ENCODE peak calls at places on chromosomes 3 and 15, in four cellular contexts. One of them, this sample, is unnamed.

GRCh38 chr3:24428470-24428869 is 66.2 kb downstream of the THRB start:
- DNase-seq in H1: no peak
- DNase-seq in mesendoderm: no peak
- DNase-seq in IMR-90: no peak
- DNase-seq in this sample: no peak

GRCh38 chr15:80804970-80805495 is 25.9 kb downstream of the CEMIP start:
- DNase-seq in mesendoderm: no peak
- DNase-seq in IMR-90: no peak
- DNase-seq in H1: no peak
- DNase-seq in this sample: no peak

GRCh38 chr3:144556392-144556791 is 584.8 kb downstream of the DIPK2A start:
- DNase-seq in H1: no peak
- DNase-seq in IMR-90: peak
- DNase-seq in mesendoderm: no peak
- DNase-seq in this sample: no peak

GRCh38 chr3:95088464-95088863 is 1025.6 kb downstream of the NSUN3 start:
- DNase-seq in H1: no peak
- DNase-seq in mesendoderm: peak
- DNase-seq in IMR-90: no peak
- DNase-seq in this sample: peak

GRCh38 chr3:143974877-143975238 is 3.2 kb downstream of the DIPK2A start:
- DNase-seq in mesendoderm: no peak
- DNase-seq in H1: no peak
- DNase-seq in IMR-90: peak
- DNase-seq in this sample: no peak

GRCh38 chr3:141605883-141606282 is 119.1 kb downstream of the RASA2 start:
- DNase-seq in H1: no peak
- DNase-seq in mesendoderm: peak
- DNase-seq in IMR-90: peak
- DNase-seq in this sample: no peak

GRCh38 chr3:27657871-27658270 is 64.3 kb downstream of the EOMES start:
- DNase-seq in H1: no peak
- DNase-seq in mesendoderm: no peak
- DNase-seq in IMR-90: no peak
- DNase-seq in this sample: no peak

GRCh38 chr15:88267720-88268119 is 11.2 kb upstream of the NTRK3 start:
- DNase-seq in H1: no peak
- DNase-seq in IMR-90: no peak
- DNase-seq in mesendoderm: no peak
- DNase-seq in this sample: no peak

GRCh38 chr3:24963762-24964625 is 464.1 kb upstream of the RARB start:
- DNase-seq in H1: no peak
- DNase-seq in mesendoderm: peak
- DNase-seq in IMR-90: peak
- DNase-seq in this sample: no peak

GRCh38 chr3:128353991-128354687 is 112.6 kb downstream of the DNAJB8 start:
- DNase-seq in H1: no peak
- DNase-seq in IMR-90: peak
- DNase-seq in mesendoderm: no peak
- DNase-seq in this sample: no peak

GRCh38 chr3:133775835-133776234 is 29.6 kb downstream of the TF start:
- DNase-seq in IMR-90: no peak
- DNase-seq in mesendoderm: no peak
- DNase-seq in H1: no peak
- DNase-seq in this sample: no peak

GRCh38 chr15:79673416-79674123 is 223.2 kb downstream of the MTHFS start:
- DNase-seq in H1: no peak
- DNase-seq in mesendoderm: peak
- DNase-seq in IMR-90: peak
- DNase-seq in this sample: peak

GRCh38 chr3:146589899-146590508 is 15.1 kb downstream of the PLSCR5 start:
- DNase-seq in H1: no peak
- DNase-seq in mesendoderm: peak
- DNase-seq in IMR-90: peak
- DNase-seq in this sample: no peak

DNA sequence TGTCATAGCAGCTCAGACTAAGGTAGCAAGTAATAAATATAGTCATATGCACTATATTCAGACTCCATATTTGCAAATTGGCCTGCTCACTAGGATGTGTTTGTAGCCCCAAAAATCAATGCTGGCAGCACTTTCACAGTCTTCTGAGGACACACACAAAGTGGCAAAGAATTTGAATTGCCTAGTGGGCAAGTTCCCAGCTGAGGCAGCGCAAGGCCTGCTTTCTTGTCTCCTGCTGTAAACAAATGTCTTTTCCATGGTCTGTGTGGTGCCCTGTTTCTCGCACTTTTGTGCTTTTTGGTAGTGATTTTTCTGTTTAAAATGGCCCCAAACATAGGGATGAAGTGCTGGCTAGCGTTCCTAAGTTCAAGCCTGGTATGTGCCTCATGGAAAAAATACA is 416.0 kb downstream of the OCA2 start:
- DNase-seq in IMR-90: no peak
- DNase-seq in mesendoderm: no peak
- DNase-seq in H1: no peak
- DNase-seq in this sample: no peak
- H4K5ac ChIP-seq in IMR-90: no peak
- H4K5ac ChIP-seq in mesendoderm: no peak
- H4K5ac ChIP-seq in H1: no peak
- H4K5ac ChIP-seq in this sample: no peak

GRCh38 chr3:34225828-34226227 is 427.4 kb downstream of the PDCD6IP start:
- DNase-seq in IMR-90: no peak
- DNase-seq in mesendoderm: no peak
- DNase-seq in H1: no peak
- DNase-seq in this sample: no peak
- H4K5ac ChIP-seq in IMR-90: no peak
- H4K5ac ChIP-seq in mesendoderm: no peak
- H4K5ac ChIP-seq in H1: no peak
- H4K5ac ChIP-seq in this sample: no peak

GRCh38 chr3:175716451-175716850 is 857.3 kb downstream of the NAALADL2 start:
- DNase-seq in mesendoderm: no peak
- DNase-seq in H1: no peak
- DNase-seq in IMR-90: peak
- DNase-seq in this sample: no peak
- H4K5ac ChIP-seq in mesendoderm: no peak
- H4K5ac ChIP-seq in H1: no peak
- H4K5ac ChIP-seq in IMR-90: no peak
- H4K5ac ChIP-seq in this sample: no peak

GRCh38 chr3:159724627-159725026 is 264.0 kb upstream of the IL12A start:
- DNase-seq in H1: no peak
- DNase-seq in mesendoderm: no peak
- DNase-seq in IMR-90: peak
- DNase-seq in this sample: no peak
- H4K5ac ChIP-seq in H1: no peak
- H4K5ac ChIP-seq in mesendoderm: no peak
- H4K5ac ChIP-seq in IMR-90: no peak
- H4K5ac ChIP-seq in this sample: no peak

DNA sequence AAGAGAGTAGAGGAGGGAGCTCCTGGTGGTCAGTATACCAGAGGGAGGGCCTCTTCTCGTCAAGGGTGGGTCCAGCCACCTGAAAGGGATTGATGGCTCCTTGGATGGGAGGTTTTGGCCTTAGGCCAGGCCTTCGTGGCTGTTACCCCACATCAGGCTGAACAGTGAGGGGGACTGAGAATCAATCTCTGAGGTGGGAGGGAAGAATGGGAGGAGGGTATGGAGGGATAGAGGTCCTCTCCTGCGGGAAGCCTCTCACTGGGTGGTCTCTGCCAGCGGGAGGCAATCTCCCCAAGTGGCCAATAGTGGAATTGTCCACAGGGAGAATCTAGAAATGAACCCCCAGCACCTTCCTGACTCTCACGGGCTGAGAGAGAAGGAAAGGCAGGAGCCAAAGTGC is 53.5 kb downstream of the BSN start:
- DNase-seq in IMR-90: no peak
- DNase-seq in mesendoderm: no peak
- DNase-seq in H1: no peak
- DNase-seq in this sample: no peak
- H4K5ac ChIP-seq in IMR-90: no peak
- H4K5ac ChIP-seq in mesendoderm: no peak
- H4K5ac ChIP-seq in H1: no peak
- H4K5ac ChIP-seq in this sample: no peak

GRCh38 chr15:70754862-70755261 is 8.5 kb downstream of the UACA start:
- DNase-seq in mesendoderm: no peak
- DNase-seq in H1: no peak
- DNase-seq in IMR-90: no peak
- DNase-seq in this sample: no peak
- H4K5ac ChIP-seq in mesendoderm: no peak
- H4K5ac ChIP-seq in H1: no peak
- H4K5ac ChIP-seq in IMR-90: no peak
- H4K5ac ChIP-seq in this sample: no peak

DNA sequence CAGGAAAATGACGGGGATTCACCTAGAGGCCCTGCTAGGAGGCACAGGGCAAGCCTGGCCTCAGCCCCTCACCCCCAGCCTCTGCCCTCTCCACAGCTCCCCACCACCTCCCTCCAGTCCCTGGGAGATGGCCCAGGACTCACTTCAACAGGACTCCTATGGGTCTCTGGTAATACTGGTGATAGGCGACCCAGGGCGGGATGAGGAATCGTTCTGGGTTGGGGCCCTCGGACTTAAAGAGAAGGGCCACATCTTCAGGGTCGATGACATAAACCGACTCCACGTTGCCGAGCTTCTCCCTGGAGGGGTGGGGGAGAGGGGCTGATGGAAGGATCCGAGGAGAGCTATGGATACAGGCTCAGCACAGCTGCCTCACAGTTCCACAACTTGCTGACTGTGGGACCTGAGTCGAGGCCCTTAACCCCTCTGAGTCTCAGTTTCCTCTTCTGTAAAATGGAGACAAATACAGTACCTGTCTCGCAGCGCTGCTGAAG is 19.6 kb downstream of the CYP11A1 start:
- DNase-seq in mesendoderm: no peak
- DNase-seq in H1: no peak
- DNase-seq in IMR-90: no peak
- DNase-seq in this sample: no peak
- H4K5ac ChIP-seq in mesendoderm: no peak
- H4K5ac ChIP-seq in H1: no peak
- H4K5ac ChIP-seq in IMR-90: no peak
- H4K5ac ChIP-seq in this sample: no peak

DNA sequence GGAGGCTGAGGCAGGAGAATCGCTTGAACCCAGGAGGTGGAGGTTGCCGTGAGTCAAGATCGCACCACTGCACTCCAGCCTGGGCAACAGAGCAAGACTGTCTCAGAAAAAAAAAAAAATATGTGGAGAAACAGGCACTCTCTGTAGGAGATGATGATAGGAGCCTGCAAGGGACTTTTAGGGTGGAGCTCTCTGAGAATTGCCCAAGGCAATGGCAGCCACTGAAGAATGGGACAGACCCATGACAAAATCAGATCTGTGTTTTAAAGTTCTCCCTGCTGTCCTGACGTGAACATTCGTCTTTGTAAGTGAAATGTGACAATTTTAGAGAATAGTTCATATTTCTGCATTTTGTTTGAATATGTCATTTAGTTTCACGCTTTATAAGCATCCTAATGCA is 50.2 kb downstream of the SOX2 start:
- DNase-seq in mesendoderm: no peak
- DNase-seq in IMR-90: no peak
- DNase-seq in H1: no peak
- DNase-seq in this sample: no peak
- H4K5ac ChIP-seq in mesendoderm: no peak
- H4K5ac ChIP-seq in IMR-90: no peak
- H4K5ac ChIP-seq in H1: no peak
- H4K5ac ChIP-seq in this sample: no peak

DNA sequence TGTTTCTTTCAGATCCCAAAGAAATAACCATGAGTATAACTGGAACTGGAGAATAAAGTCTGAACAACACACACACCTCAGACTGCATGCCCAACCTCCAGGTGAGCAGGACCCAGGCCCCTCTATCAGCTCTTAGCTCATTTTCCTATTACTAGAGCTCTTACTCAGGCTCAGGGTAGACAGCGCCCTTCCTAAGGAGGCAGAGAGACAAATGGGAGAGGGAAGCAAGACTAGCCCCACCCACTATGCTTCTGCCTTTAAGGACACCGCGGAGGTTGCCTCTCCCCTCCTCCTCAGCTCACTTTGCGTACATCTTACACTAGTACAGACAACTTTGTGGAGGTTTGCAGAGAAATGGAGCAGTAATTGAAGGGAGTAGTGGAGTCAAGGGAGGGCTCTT is 44.0 kb upstream of the GLCE start:
- DNase-seq in mesendoderm: peak
- DNase-seq in IMR-90: no peak
- DNase-seq in H1: no peak
- DNase-seq in this sample: peak
- H4K5ac ChIP-seq in mesendoderm: no peak
- H4K5ac ChIP-seq in IMR-90: no peak
- H4K5ac ChIP-seq in H1: no peak
- H4K5ac ChIP-seq in this sample: no peak